ENCODE peak calls at places on chromosomes 7 and 10, in ten cellular contexts. One of them, this sample, is unnamed.

GRCh38 chr10:32077896-32078295 is 21.7 kb upstream of the KIF5B start:
- DNase-seq in transverse colon: no peak
- DNase-seq in GM23338: no peak
- DNase-seq in hepatocyte: peak; percentile 49
- DNase-seq in fibroblast of mammary gland: peak; percentile 87
- DNase-seq in foreskin fibroblast: peak; percentile 80
- DNase-seq in cardiac muscle cell: peak; percentile 65
- DNase-seq in epithelial cell of esophagus: peak; percentile 76
- DNase-seq in psoas muscle: peak; percentile 56
- DNase-seq in body of pancreas: peak; percentile 30
- DNase-seq in this sample: peak; percentile 82

GRCh38 chr7:79658304-79658703 is 204.8 kb upstream of the MAGI2 start:
- DNase-seq in transverse colon: no peak
- DNase-seq in GM23338: no peak
- DNase-seq in hepatocyte: no peak
- DNase-seq in fibroblast of mammary gland: no peak
- DNase-seq in foreskin fibroblast: no peak
- DNase-seq in cardiac muscle cell: no peak
- DNase-seq in epithelial cell of esophagus: no peak
- DNase-seq in psoas muscle: no peak
- DNase-seq in body of pancreas: no peak
- DNase-seq in this sample: no peak

GRCh38 chr7:75638607-75639070 is 100.1 kb downstream of the HIP1 start:
- DNase-seq in transverse colon: peak; percentile 29
- DNase-seq in GM23338: peak; percentile 76
- DNase-seq in hepatocyte: peak; percentile 69
- DNase-seq in fibroblast of mammary gland: peak; percentile 28
- DNase-seq in foreskin fibroblast: no peak
- DNase-seq in cardiac muscle cell: peak; percentile 59
- DNase-seq in epithelial cell of esophagus: peak; percentile 28
- DNase-seq in psoas muscle: peak; percentile 53
- DNase-seq in body of pancreas: peak; percentile 45
- DNase-seq in this sample: no peak

GRCh38 chr7:1455241-1455939 is 3.9 kb downstream of the MICALL2 start:
- DNase-seq in transverse colon: peak; percentile 87
- DNase-seq in GM23338: no peak
- DNase-seq in hepatocyte: peak; percentile 71
- DNase-seq in fibroblast of mammary gland: no peak
- DNase-seq in foreskin fibroblast: no peak
- DNase-seq in cardiac muscle cell: no peak
- DNase-seq in epithelial cell of esophagus: peak; percentile 71
- DNase-seq in psoas muscle: no peak
- DNase-seq in body of pancreas: peak; percentile 96
- DNase-seq in this sample: no peak

GRCh38 chr7:30062587-30062986 is 34.4 kb downstream of the PLEKHA8 start:
- DNase-seq in transverse colon: no peak
- DNase-seq in GM23338: peak; percentile 51
- DNase-seq in hepatocyte: peak; percentile 49
- DNase-seq in fibroblast of mammary gland: peak; percentile 64
- DNase-seq in foreskin fibroblast: peak; percentile 23
- DNase-seq in cardiac muscle cell: peak; percentile 70
- DNase-seq in epithelial cell of esophagus: peak; percentile 24
- DNase-seq in psoas muscle: no peak
- DNase-seq in body of pancreas: no peak
- DNase-seq in this sample: peak; percentile 47

GRCh38 chr7:155665957-155666287 is 21.5 kb downstream of the RBM33 start:
- DNase-seq in transverse colon: no peak
- DNase-seq in GM23338: no peak
- DNase-seq in hepatocyte: peak; percentile 44
- DNase-seq in fibroblast of mammary gland: peak; percentile 92
- DNase-seq in foreskin fibroblast: peak; percentile 76
- DNase-seq in cardiac muscle cell: peak; percentile 80
- DNase-seq in epithelial cell of esophagus: peak; percentile 84
- DNase-seq in psoas muscle: no peak
- DNase-seq in body of pancreas: no peak
- DNase-seq in this sample: peak; percentile 82

GRCh38 chr7:74324499-74325229 is 35.5 kb downstream of the CLIP2 start:
- DNase-seq in transverse colon: peak; percentile 23
- DNase-seq in GM23338: no peak
- DNase-seq in hepatocyte: no peak
- DNase-seq in fibroblast of mammary gland: no peak
- DNase-seq in foreskin fibroblast: no peak
- DNase-seq in cardiac muscle cell: no peak
- DNase-seq in epithelial cell of esophagus: no peak
- DNase-seq in psoas muscle: no peak
- DNase-seq in body of pancreas: peak; percentile 83
- DNase-seq in this sample: no peak

GRCh38 chr10:24341371-24341770 is 132.4 kb downstream of the KIAA1217 start:
- DNase-seq in transverse colon: no peak
- DNase-seq in GM23338: no peak
- DNase-seq in hepatocyte: no peak
- DNase-seq in fibroblast of mammary gland: peak; percentile 31
- DNase-seq in foreskin fibroblast: no peak
- DNase-seq in cardiac muscle cell: no peak
- DNase-seq in epithelial cell of esophagus: no peak
- DNase-seq in psoas muscle: no peak
- DNase-seq in body of pancreas: no peak
- DNase-seq in this sample: no peak

GRCh38 chr10:50470345-50470744 is 153.4 kb downstream of the SGMS1 start:
- DNase-seq in transverse colon: no peak
- DNase-seq in GM23338: peak; percentile 18
- DNase-seq in hepatocyte: no peak
- DNase-seq in fibroblast of mammary gland: no peak
- DNase-seq in foreskin fibroblast: no peak
- DNase-seq in cardiac muscle cell: no peak
- DNase-seq in epithelial cell of esophagus: peak; percentile 33
- DNase-seq in psoas muscle: no peak
- DNase-seq in body of pancreas: no peak
- DNase-seq in this sample: no peak

GRCh38 chr7:2873686-2874551 is 29.8 kb upstream of the GNA12 start:
- DNase-seq in transverse colon: no peak
- DNase-seq in GM23338: peak; percentile 60
- DNase-seq in hepatocyte: peak; percentile 57
- DNase-seq in fibroblast of mammary gland: peak; percentile 96
- DNase-seq in foreskin fibroblast: peak; percentile 83
- DNase-seq in cardiac muscle cell: peak; percentile 92
- DNase-seq in epithelial cell of esophagus: peak; percentile 95
- DNase-seq in psoas muscle: no peak
- DNase-seq in body of pancreas: no peak
- DNase-seq in this sample: peak; percentile 87

GRCh38 chr7:25564980-25565379 is 336.7 kb upstream of the NPVF start:
- DNase-seq in transverse colon: no peak
- DNase-seq in GM23338: no peak
- DNase-seq in hepatocyte: no peak
- DNase-seq in fibroblast of mammary gland: no peak
- DNase-seq in foreskin fibroblast: no peak
- DNase-seq in cardiac muscle cell: peak; percentile 30
- DNase-seq in epithelial cell of esophagus: no peak
- DNase-seq in psoas muscle: no peak
- DNase-seq in body of pancreas: no peak
- DNase-seq in this sample: no peak

GRCh38 chr7:25569765-25570164 is 341.5 kb upstream of the NPVF start:
- DNase-seq in transverse colon: no peak
- DNase-seq in GM23338: no peak
- DNase-seq in hepatocyte: no peak
- DNase-seq in fibroblast of mammary gland: no peak
- DNase-seq in foreskin fibroblast: no peak
- DNase-seq in cardiac muscle cell: no peak
- DNase-seq in epithelial cell of esophagus: no peak
- DNase-seq in psoas muscle: no peak
- DNase-seq in body of pancreas: no peak
- DNase-seq in this sample: no peak

GRCh38 chr7:25567430-25567829 is 339.1 kb upstream of the NPVF start:
- DNase-seq in transverse colon: no peak
- DNase-seq in GM23338: no peak
- DNase-seq in hepatocyte: no peak
- DNase-seq in fibroblast of mammary gland: no peak
- DNase-seq in foreskin fibroblast: no peak
- DNase-seq in cardiac muscle cell: no peak
- DNase-seq in epithelial cell of esophagus: no peak
- DNase-seq in psoas muscle: no peak
- DNase-seq in body of pancreas: no peak
- DNase-seq in this sample: no peak

GRCh38 chr7:25565949-25566348 is 337.7 kb upstream of the NPVF start:
- DNase-seq in transverse colon: peak; percentile 73
- DNase-seq in GM23338: peak; percentile 62
- DNase-seq in hepatocyte: peak; percentile 70
- DNase-seq in fibroblast of mammary gland: peak; percentile 76
- DNase-seq in foreskin fibroblast: peak; percentile 50
- DNase-seq in cardiac muscle cell: peak; percentile 85
- DNase-seq in epithelial cell of esophagus: peak; percentile 72
- DNase-seq in psoas muscle: peak; percentile 17
- DNase-seq in body of pancreas: peak; percentile 64
- DNase-seq in this sample: peak; percentile 69
- TF ChIP-seq CTCF in transverse colon: peak; percentile 100
- TF ChIP-seq CTCF in GM23338: peak; percentile 100
- TF ChIP-seq CTCF in hepatocyte: peak; percentile 100
- TF ChIP-seq CTCF in fibroblast of mammary gland: peak; percentile 100
- TF ChIP-seq CTCF in foreskin fibroblast: peak; percentile 100
- TF ChIP-seq CTCF in cardiac muscle cell: peak; percentile 100
- TF ChIP-seq CTCF in epithelial cell of esophagus: peak; percentile 100
- TF ChIP-seq CTCF in psoas muscle: peak; percentile 100
- TF ChIP-seq CTCF in body of pancreas: peak; percentile 100
- TF ChIP-seq CTCF in this sample: peak; percentile 100

DNA sequence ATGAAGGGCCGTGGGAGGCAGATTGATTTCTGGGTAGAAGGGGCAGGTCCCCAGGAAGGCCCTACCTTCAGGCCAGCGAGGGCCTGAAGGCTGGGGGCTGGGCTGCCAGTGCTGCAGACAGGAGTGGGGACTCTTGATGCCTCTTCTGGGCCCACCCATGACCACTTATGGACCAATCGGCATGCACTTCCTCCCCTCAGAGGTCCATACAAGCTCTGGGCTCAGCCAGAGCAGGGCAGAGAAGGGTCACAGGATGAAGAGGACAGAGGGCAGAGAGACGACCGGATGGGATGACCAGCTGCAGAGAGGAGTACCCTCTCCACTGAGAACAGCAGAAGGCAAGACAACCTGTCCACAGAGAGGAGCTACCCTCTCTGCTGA is 120.1 kb downstream of the DYNC2I1 start:
- DNase-seq in transverse colon: no peak
- DNase-seq in GM23338: no peak
- DNase-seq in hepatocyte: no peak
- DNase-seq in fibroblast of mammary gland: no peak
- DNase-seq in foreskin fibroblast: peak; percentile 3
- DNase-seq in cardiac muscle cell: peak; percentile 8
- DNase-seq in epithelial cell of esophagus: no peak
- DNase-seq in psoas muscle: no peak
- DNase-seq in body of pancreas: no peak
- DNase-seq in this sample: peak; percentile 1
- H3K4me3 ChIP-seq in transverse colon: peak overlapping the region; percentile 17
- H3K4me3 ChIP-seq in GM23338: no peak overlapping the region
- H3K4me3 ChIP-seq in hepatocyte: no peak overlapping the region
- H3K4me3 ChIP-seq in fibroblast of mammary gland: peak overlapping the region; percentile 38
- H3K4me3 ChIP-seq in foreskin fibroblast: peak overlapping the region; percentile 58
- H3K4me3 ChIP-seq in cardiac muscle cell: peak overlapping the region; percentile 18
- H3K4me3 ChIP-seq in epithelial cell of esophagus: no peak overlapping the region
- H3K4me3 ChIP-seq in psoas muscle: peak overlapping the region; percentile 42
- H3K4me3 ChIP-seq in body of pancreas: no peak overlapping the region
- H3K4me3 ChIP-seq in this sample: peak overlapping the region; percentile 62

GRCh38 chr10:122567056-122567660 is 6.6 kb downstream of the DMBT1 start:
- DNase-seq in transverse colon: peak; percentile 30
- DNase-seq in GM23338: peak; percentile 61
- DNase-seq in hepatocyte: no peak
- DNase-seq in fibroblast of mammary gland: peak; percentile 27
- DNase-seq in foreskin fibroblast: no peak
- DNase-seq in cardiac muscle cell: peak; percentile 32
- DNase-seq in epithelial cell of esophagus: peak; percentile 32
- DNase-seq in psoas muscle: no peak
- DNase-seq in body of pancreas: peak; percentile 43
- DNase-seq in this sample: peak; percentile 5

GRCh38 chr10:122564980-122565379 is 4.4 kb downstream of the DMBT1 start:
- DNase-seq in transverse colon: no peak
- DNase-seq in GM23338: no peak
- DNase-seq in hepatocyte: no peak
- DNase-seq in fibroblast of mammary gland: no peak
- DNase-seq in foreskin fibroblast: no peak
- DNase-seq in cardiac muscle cell: no peak
- DNase-seq in epithelial cell of esophagus: no peak
- DNase-seq in psoas muscle: no peak
- DNase-seq in body of pancreas: no peak
- DNase-seq in this sample: no peak

GRCh38 chr10:122566632-122567031 is 6.1 kb downstream of the DMBT1 start:
- DNase-seq in transverse colon: no peak
- DNase-seq in GM23338: no peak
- DNase-seq in hepatocyte: no peak
- DNase-seq in fibroblast of mammary gland: no peak
- DNase-seq in foreskin fibroblast: no peak
- DNase-seq in cardiac muscle cell: no peak
- DNase-seq in epithelial cell of esophagus: no peak
- DNase-seq in psoas muscle: no peak
- DNase-seq in body of pancreas: no peak
- DNase-seq in this sample: no peak

GRCh38 chr10:122568551-122568950 is 8.0 kb downstream of the DMBT1 start:
- DNase-seq in transverse colon: no peak
- DNase-seq in GM23338: no peak
- DNase-seq in hepatocyte: no peak
- DNase-seq in fibroblast of mammary gland: no peak
- DNase-seq in foreskin fibroblast: no peak
- DNase-seq in cardiac muscle cell: no peak
- DNase-seq in epithelial cell of esophagus: no peak
- DNase-seq in psoas muscle: no peak
- DNase-seq in body of pancreas: no peak
- DNase-seq in this sample: no peak

GRCh38 chr10:122565766-122566206 is 5.2 kb downstream of the DMBT1 start:
- DNase-seq in transverse colon: peak; percentile 83
- DNase-seq in GM23338: peak; percentile 89
- DNase-seq in hepatocyte: peak; percentile 89
- DNase-seq in fibroblast of mammary gland: peak; percentile 90
- DNase-seq in foreskin fibroblast: peak; percentile 72
- DNase-seq in cardiac muscle cell: peak; percentile 91
- DNase-seq in epithelial cell of esophagus: peak; percentile 87
- DNase-seq in psoas muscle: peak; percentile 83
- DNase-seq in body of pancreas: peak; percentile 81
- DNase-seq in this sample: peak; percentile 78
- TF ChIP-seq CTCF in transverse colon: peak; percentile 81
- TF ChIP-seq CTCF in GM23338: peak; percentile 92
- TF ChIP-seq CTCF in hepatocyte: peak; percentile 93
- TF ChIP-seq CTCF in fibroblast of mammary gland: peak; percentile 94
- TF ChIP-seq CTCF in foreskin fibroblast: peak; percentile 79
- TF ChIP-seq CTCF in cardiac muscle cell: peak; percentile 87
- TF ChIP-seq CTCF in epithelial cell of esophagus: peak; percentile 87
- TF ChIP-seq CTCF in psoas muscle: peak; percentile 88
- TF ChIP-seq CTCF in body of pancreas: peak; percentile 83
- TF ChIP-seq CTCF in this sample: peak; percentile 96

DNA sequence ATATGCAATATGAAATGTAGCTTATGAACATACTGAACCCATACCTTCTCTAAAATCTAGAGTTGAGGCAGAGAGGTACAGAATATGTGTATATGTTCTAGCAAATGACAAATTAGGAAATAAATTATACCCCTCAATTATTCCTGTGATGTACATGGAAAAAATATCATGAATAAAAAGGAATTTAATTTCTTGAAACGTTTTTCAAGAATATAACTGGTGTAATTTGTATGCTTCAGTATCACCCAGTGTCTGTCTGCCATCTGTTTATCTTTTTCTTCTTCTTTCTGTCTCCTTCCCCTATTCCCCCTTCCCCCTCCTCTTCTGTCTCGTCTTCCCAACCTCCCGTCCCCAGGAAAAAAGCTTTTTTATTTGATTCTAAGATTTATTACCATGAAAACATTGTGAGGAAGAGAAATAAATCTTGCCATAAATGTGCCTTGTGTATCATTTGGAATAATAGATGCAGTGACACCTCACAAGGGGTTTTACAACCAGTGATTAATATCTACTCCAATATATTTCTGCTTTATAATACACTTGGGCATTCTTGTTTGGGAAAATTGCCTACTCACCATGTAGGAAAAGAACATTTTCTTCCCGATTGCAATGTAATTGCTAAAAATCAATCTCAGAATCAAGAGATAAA is 12.1 kb downstream of the LANCL2 start:
- DNase-seq in transverse colon: no peak
- DNase-seq in GM23338: no peak
- DNase-seq in hepatocyte: no peak
- DNase-seq in fibroblast of mammary gland: no peak
- DNase-seq in foreskin fibroblast: no peak
- DNase-seq in cardiac muscle cell: no peak
- DNase-seq in epithelial cell of esophagus: no peak
- DNase-seq in psoas muscle: no peak
- DNase-seq in body of pancreas: no peak
- DNase-seq in this sample: no peak
- H3K4me3 ChIP-seq in transverse colon: no peak overlapping the region
- H3K4me3 ChIP-seq in GM23338: no peak overlapping the region
- H3K4me3 ChIP-seq in hepatocyte: no peak overlapping the region
- H3K4me3 ChIP-seq in fibroblast of mammary gland: no peak overlapping the region
- H3K4me3 ChIP-seq in foreskin fibroblast: no peak overlapping the region
- H3K4me3 ChIP-seq in cardiac muscle cell: no peak overlapping the region
- H3K4me3 ChIP-seq in epithelial cell of esophagus: no peak overlapping the region
- H3K4me3 ChIP-seq in psoas muscle: no peak overlapping the region
- H3K4me3 ChIP-seq in body of pancreas: no peak overlapping the region
- H3K4me3 ChIP-seq in this sample: no peak overlapping the region

This sample was measured in AG10803.